ENCODE peak calls at places on chromosome 1, in nine cellular contexts. X, P, A, H, F, R, W, I and G are unnamed samples.

GRCh38 chr1:228818296-228818695 is 83.0 kb downstream of the RHOU start:
- DNase-seq in X (no peak), P (no peak), A (peak; percentile 77), H (no peak), F (no peak), R (no peak), W (no peak), I (no peak), G (no peak)

GRCh38 chr1:8152731-8153702 is 126.9 kb upstream of the ERRFI1 start:
- DNase-seq in X (no peak), P (no peak), A (no peak), H (no peak), F (no peak), R (no peak), W (no peak), I (no peak), G (no peak)

GRCh38 chr1:203450016-203450415 is 25.6 kb upstream of the PRELP start:
- DNase-seq in X (no peak), P (no peak), A (no peak), H (no peak), F (no peak), R (no peak), W (no peak), I (no peak), G (no peak)

GRCh38 chr1:227170361-227171166 is 147.7 kb downstream of the CDC42BPA start:
- DNase-seq in X (no peak), P (no peak), A (no peak), H (peak; percentile 10), F (no peak), R (peak; percentile 64), W (no peak), I (no peak), G (peak; percentile 46)

GRCh38 chr1:161390559-161390858 is 22.8 kb upstream of the CFAP126 start:
- DNase-seq in X (no peak), P (no peak), A (no peak), H (no peak), F (no peak), R (no peak), W (no peak), I (no peak), G (no peak)

GRCh38 chr1:117654485-117655219 is 48.8 kb downstream of the TENT5C start:
- DNase-seq in X (no peak), P (no peak), A (no peak), H (no peak), F (no peak), R (no peak), W (no peak), I (peak; percentile 93), G (no peak)

GRCh38 chr1:193192586-193192985 is 6.2 kb upstream of the B3GALT2 start:
- DNase-seq in X (no peak), P (no peak), A (no peak), H (no peak), F (no peak), R (peak; percentile 10), W (no peak), I (no peak), G (no peak)

GRCh38 chr1:160256396-160257046 is 5.8 kb downstream of the DCAF8 start:
- DNase-seq in X (no peak), P (no peak), A (no peak), H (peak; percentile 91), F (no peak), R (peak; percentile 89), W (no peak), I (no peak), G (no peak)

GRCh38 chr1:27787895-27788294 is 14.9 kb downstream of the STX12 start:
- DNase-seq in X (no peak), P (no peak), A (no peak), H (peak; percentile 89), F (no peak), R (peak; percentile 28), W (no peak), I (no peak), G (no peak)

GRCh38 chr1:81877940-81878339 is 77.2 kb downstream of the ADGRL2 start:
- DNase-seq in X (no peak), P (no peak), A (no peak), H (no peak), F (no peak), R (peak; percentile 7), W (no peak), I (no peak), G (no peak)

GRCh38 chr1:202254454-202255252 is 61.1 kb downstream of the LGR6 start:
- DNase-seq in X (no peak), P (no peak), A (no peak), H (no peak), F (no peak), R (no peak), W (no peak), I (no peak), G (no peak)

GRCh38 chr1:17352419-17352909 is 19.5 kb upstream of the PADI6 start:
- DNase-seq in X (no peak), P (no peak), A (no peak), H (no peak), F (no peak), R (no peak), W (no peak), I (no peak), G (no peak)

GRCh38 chr1:17350053-17350452 is 21.9 kb upstream of the PADI6 start:
- DNase-seq in X (no peak), P (no peak), A (no peak), H (no peak), F (no peak), R (no peak), W (no peak), I (no peak), G (no peak)

GRCh38 chr1:17348593-17349234 is 23.3 kb upstream of the PADI6 start:
- DNase-seq in X (no peak), P (no peak), A (no peak), H (no peak), F (no peak), R (no peak), W (no peak), I (no peak), G (no peak)

GRCh38 chr1:17351598-17352324 is 20.2 kb upstream of the PADI6 start:
- DNase-seq in X (no peak), P (no peak), A (no peak), H (no peak), F (no peak), R (no peak), W (no peak), I (no peak), G (no peak)

DNA sequence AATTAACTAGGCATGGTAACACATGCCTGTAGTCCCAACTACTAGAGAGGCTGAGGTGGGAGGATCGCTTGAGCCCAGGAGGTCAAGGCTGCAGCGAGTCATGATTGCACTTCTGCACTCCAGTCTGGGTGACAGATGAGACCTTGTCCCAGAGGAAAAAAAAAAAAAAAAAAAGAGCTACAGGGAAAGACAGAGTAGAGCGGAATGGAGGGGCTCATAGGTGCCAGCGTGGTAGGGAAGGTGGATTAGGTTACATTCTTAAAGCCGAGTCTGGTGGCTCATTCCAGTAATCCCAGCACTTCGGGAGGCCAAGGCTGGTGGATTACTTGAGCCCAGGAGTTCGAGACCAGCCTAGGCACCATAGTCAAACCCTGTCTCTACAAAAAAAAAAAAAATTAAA is 20.9 kb upstream of the PADI6 start:
- DNase-seq in X (no peak), P (no peak), A (no peak), H (no peak), F (no peak), R (no peak), W (no peak), I (no peak), G (no peak)
- TF ChIP-seq CTCF in X (no peak), P (no peak), A (no peak), H (no peak), F (no peak), R (no peak), W (no peak), I (no peak), G (no peak)

GRCh38 chr1:208268541-208269337 is 24.6 kb upstream of the PLXNA2 start:
- DNase-seq in X (no peak), P (no peak), A (no peak), H (no peak), F (no peak), R (no peak), W (no peak), I (no peak), G (no peak)

GRCh38 chr1:208270679-208271111 is 26.5 kb upstream of the PLXNA2 start:
- DNase-seq in X (no peak), P (no peak), A (no peak), H (no peak), F (no peak), R (peak; percentile 45), W (no peak), I (no peak), G (no peak)

GRCh38 chr1:208267896-208268295 is 23.7 kb upstream of the PLXNA2 start:
- DNase-seq in X (no peak), P (no peak), A (no peak), H (no peak), F (no peak), R (no peak), W (no peak), I (no peak), G (no peak)

GRCh38 chr1:208272311-208272710 is 28.1 kb upstream of the PLXNA2 start:
- DNase-seq in X (no peak), P (no peak), A (no peak), H (no peak), F (no peak), R (no peak), W (no peak), I (peak; percentile 42), G (no peak)

GRCh38 chr1:208269338-208269666 is 25.1 kb upstream of the PLXNA2 start:
- DNase-seq in X (no peak), P (no peak), A (no peak), H (peak; percentile 7), F (no peak), R (no peak), W (peak; percentile 60), I (no peak), G (no peak)
- H3K27me3 ChIP-seq in X (no peaks in the 10 kb centered on the region), P (no peaks in the 10 kb centered on the region), A (no peaks in the 10 kb centered on the region), H (no peaks in the 10 kb centered on the region), F (no peaks in the 10 kb centered on the region), R (peaks cover 14% of the 10 kb centered on the region), W (peaks cover 11% of the 10 kb centered on the region), I (no peaks in the 10 kb centered on the region), G (peaks cover 20% of the 10 kb centered on the region)

DNA sequence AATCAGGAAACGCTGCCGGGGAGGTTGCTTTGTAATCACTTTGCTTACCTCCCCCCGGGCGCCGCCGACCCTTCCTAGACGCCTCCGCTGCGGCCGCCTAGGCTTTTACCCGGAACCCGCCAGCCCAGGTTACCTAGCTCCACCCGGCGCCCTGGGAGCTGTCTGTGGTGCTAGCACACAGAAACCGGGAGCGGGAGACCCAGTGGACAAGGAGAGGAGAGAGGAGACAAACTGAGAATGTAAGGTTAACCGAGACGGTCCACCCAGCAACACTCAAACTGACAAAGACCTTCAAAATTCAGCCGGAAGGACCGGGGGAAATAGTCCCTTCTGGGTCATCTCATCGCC is 9.8 kb downstream of the BARHL2 start:
- DNase-seq in X (peak; percentile 66), P (no peak), A (peak; percentile 78), H (peak; percentile 61), F (peak; percentile 77), R (peak; percentile 29), W (no peak), I (no peak), G (no peak)
- H3K4me3 ChIP-seq in X (peak overlapping the region; percentile 1), P (no peak overlapping the region), A (no peak overlapping the region), H (peak overlapping the region; percentile 28), F (peak overlapping the region; percentile 4), R (no peak overlapping the region), W (peak overlapping the region; percentile 44), I (no peak overlapping the region), G (no peak overlapping the region)

DNA sequence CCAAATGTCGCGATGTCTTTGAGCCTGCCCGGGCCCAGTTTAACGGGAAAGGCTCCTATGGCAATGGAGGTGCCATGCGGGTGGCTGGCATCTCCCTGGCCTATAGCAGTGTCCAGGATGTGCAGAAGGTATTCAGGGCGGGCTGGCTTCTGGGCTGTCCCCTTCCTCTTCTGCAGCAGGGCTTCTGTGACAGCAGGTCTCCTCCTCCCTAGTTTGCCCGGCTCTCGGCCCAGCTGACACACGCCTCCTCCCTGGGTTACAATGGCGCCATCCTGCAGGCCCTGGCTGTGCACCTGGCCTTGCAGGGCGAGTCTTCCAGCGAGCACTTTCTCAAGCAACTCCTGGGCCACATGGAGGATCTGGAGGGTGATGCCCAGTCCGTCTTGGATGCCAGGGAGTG is 3.0 kb downstream of the ADPRS start:
- DNase-seq in X (peak; percentile 13), P (no peak), A (no peak), H (no peak), F (no peak), R (no peak), W (no peak), I (no peak), G (no peak)
- TF ChIP-seq CTCF in X (no peak), P (no peak), A (no peak), H (no peak), F (no peak), R (no peak), W (no peak), I (no peak), G (no peak)